ENCODE peak calls at places on chromosome 17, in six cellular contexts. C is IMR-90, M is adipocyte, V is neural progenitor cell, F is HCT116, G is PC-3. D is an unnamed sample.

GRCh38 chr17:31068291-31068690 is 26.5 kb upstream of the NF1 start:
- DNase-seq in F (peak), V (peak), M (peak), G (peak), C (peak), D (peak)

GRCh38 chr17:47935961-47936360 is 5.4 kb upstream of the PNPO start:
- DNase-seq in G (peak), C (peak), M (peak), F (peak), V (no peak), D (peak)

GRCh38 chr17:51427259-51428255 is 167.2 kb downstream of the UTP18 start:
- DNase-seq in M (no peak), C (no peak), G (no peak), F (no peak), V (no peak), D (no peak)

GRCh38 chr17:15469260-15469659 is 1.8 kb upstream of the CDRT4 start:
- DNase-seq in F (no peak), G (no peak), V (no peak), M (no peak), C (peak), D (no peak)

GRCh38 chr17:34712481-34713195 is 133.3 kb downstream of the TMEM132E start:
- DNase-seq in F (no peak), C (no peak), M (no peak), G (no peak), V (no peak), D (no peak)

GRCh38 chr17:15946611-15947120 is 1.7 kb downstream of the ADORA2B start:
- DNase-seq in F (no peak), G (peak), C (no peak), M (no peak), V (no peak), D (no peak)

GRCh38 chr17:79607941-79608728 is 2.7 kb downstream of the RBFOX3 start:
- DNase-seq in C (no peak), G (peak), M (peak), F (peak), V (peak), D (no peak)

GRCh38 chr17:17398928-17399926 is 77.6 kb upstream of the MED9 start:
- DNase-seq in M (no peak), F (no peak), V (no peak), C (no peak), G (no peak), D (no peak)

GRCh38 chr17:15442316-15443185 is 24.9 kb downstream of the CDRT4 start:
- DNase-seq in M (no peak), G (no peak), C (no peak), F (no peak), V (no peak), D (no peak)

GRCh38 chr17:27407916-27408846 is 48.1 kb upstream of the KSR1 start:
- DNase-seq in G (peak), C (peak), F (peak), V (peak), M (peak), D (peak)

GRCh38 chr17:43627657-43628650 is 33.8 kb downstream of the MEOX1 start:
- DNase-seq in V (peak), M (peak), G (no peak), C (peak), F (no peak), D (no peak)

GRCh38 chr17:35684046-35684802 is 47.2 kb upstream of the RASL10B start:
- DNase-seq in C (peak), F (no peak), G (peak), V (peak), M (peak), D (no peak)

GRCh38 chr17:35147313-35147982 is at the start of gene UNC45B:
- DNase-seq in C (no peak), F (no peak), M (no peak), G (no peak), V (no peak), D (no peak)

GRCh38 chr17:7786866-7787265 is 47.2 kb upstream of the KDM6B start:
- DNase-seq in M (no peak), G (no peak), C (no peak), V (no peak), F (no peak), D (no peak)

GRCh38 chr17:66240013-66240412 is 10.8 kb upstream of the APOH start:
- DNase-seq in V (no peak), M (no peak), C (no peak), G (no peak), F (no peak), D (no peak)

GRCh38 chr17:69969897-69970296 is 105.1 kb upstream of the KCNJ16 start:
- DNase-seq in F (no peak), C (no peak), G (no peak), V (no peak), M (no peak), D (no peak)

GRCh38 chr17:57853695-57854094 is 3.9 kb upstream of the MRPS23 start:
- DNase-seq in G (no peak), M (no peak), C (no peak), V (no peak), F (no peak), D (no peak)

GRCh38 chr17:20300399-20301037 is 166.8 kb downstream of the LGALS9B start:
- DNase-seq in C (peak), M (peak), F (no peak), V (no peak), G (no peak), D (no peak)

GRCh38 chr17:349666-350065 is 2.9 kb downstream of the RPH3AL start:
- DNase-seq in M (no peak), G (no peak), C (no peak), V (no peak), F (no peak), D (no peak)

GRCh38 chr17:80761421-80761871 is 216.8 kb downstream of the RPTOR start:
- DNase-seq in F (peak), M (peak), V (no peak), C (peak), G (peak), D (peak)

GRCh38 chr17:4706121-4706520 is 2.2 kb upstream of the PELP1 start:
- DNase-seq in M (no peak), F (no peak), C (peak), G (peak), V (no peak), D (no peak)

DNA sequence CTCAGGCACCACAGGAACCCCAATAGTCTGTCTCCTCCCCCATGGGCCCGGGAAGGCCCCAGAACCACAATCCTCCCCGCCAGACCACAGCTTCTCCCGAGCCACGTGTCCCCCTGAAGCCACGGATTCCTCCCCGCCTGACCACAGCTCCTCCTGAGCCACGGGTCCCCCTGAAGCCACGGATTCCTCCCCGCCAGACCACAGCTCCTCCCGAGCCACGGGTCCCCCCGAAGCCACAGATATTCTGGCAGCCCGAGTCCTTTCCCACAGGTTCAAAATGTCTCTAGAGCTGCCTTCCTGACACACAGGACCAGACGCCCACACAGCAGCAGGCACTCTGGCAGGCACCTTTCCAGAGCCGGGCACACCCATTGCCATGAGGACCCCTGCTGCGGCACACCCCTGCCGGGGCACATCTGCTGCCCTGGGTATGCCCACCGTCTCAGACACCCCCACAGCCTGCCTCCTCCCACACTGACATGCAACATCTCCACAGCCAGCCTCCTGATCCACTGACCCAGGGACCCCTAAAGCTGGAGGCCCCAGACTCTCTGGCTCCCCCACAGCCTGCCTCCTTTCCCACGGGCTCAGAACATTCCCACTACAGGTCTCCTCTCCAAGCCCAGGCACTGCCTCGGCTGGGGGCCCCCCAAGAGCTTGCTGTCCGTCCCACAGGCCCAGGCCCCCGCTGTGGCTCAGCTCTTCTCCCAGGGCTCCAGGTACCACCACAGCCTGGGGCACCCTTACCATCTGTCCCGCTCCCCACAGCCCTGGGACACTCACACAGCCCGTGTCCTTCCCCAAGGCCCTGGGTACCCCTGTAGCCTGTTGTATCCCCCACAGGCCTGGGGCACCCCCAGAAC is 2.2 kb downstream of the KIAA0753 start:
- DNase-seq in V (no peak), M (no peak), G (no peak), F (no peak), C (no peak), D (no peak)
- H3K9ac ChIP-seq in V (no peak), M (peak), G (no peak), F (no peak), C (no peak), D (no peak)

GRCh38 chr17:75557852-75558665 is 29.5 kb upstream of the MYO15B start:
- DNase-seq in F (no peak), M (no peak), V (no peak), G (no peak), C (no peak), D (no peak)
- H3K9ac ChIP-seq in F (no peak), M (no peak), V (no peak), G (no peak), C (no peak), D (no peak)

DNA sequence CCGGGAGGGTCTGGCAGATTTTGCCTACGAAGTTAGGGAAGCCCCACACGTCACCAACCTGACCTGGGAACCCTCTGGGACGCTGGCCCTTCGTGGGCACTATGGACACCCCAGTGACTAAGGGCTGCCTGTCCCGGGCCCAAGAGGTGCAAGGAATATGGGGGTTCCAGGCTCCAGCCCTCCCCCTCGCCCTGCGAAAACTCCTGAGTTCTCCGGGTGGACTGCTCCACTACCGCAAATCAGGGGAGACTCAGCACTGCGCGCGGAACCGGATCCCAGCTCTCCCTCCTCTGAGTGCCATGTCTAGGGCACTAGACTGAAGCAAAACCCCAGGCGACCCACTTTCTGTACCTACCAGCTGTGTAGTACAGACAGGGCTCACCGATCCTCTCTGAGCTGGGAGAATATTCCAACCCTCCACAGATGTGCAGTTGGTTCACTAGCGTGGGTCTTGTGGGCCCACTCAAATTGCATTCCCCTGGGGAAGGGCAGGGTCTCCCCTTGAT is at the start of gene ARL5C:
- DNase-seq in M (no peak), C (no peak), G (no peak), V (no peak), F (no peak), D (no peak)
- H3K9ac ChIP-seq in M (peak), C (peak), G (no peak), V (no peak), F (no peak), D (no peak)

DNA sequence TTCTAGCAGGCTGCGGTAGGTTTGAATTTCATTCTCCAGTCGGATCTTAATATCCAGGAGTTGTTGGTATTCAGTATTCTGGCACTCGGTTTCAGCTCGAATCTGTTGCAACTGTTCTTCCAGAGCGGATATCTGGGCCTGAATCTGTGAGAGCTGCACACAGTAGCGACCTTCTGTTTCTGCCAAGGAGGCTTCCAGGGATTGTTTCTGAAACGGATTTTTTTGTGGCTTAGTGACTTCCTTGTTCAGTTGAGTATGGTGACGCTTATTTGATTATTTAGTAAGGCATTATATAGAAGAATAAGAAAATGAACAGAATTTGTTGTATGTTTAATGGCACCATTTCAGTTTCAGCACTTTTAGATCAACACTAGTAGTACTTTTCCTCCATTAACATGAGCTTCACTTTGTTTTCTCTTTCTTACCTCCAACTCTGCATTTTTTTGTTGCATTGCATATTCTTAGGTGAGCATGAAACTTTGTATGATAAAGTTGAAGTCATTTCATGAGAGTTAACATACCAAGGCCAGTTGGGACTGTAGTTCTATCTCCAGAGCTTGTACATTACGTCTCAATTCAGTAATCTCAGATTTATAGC is 2.8 kb downstream of the KRT10 start:
- DNase-seq in F (no peak), M (peak), C (peak), V (no peak), G (no peak), D (no peak)
- H3K9ac ChIP-seq in F (peak), M (peak), C (peak), V (no peak), G (peak), D (peak)

GRCh38 chr17:55576237-55576998 is 65.2 kb upstream of the SMIM36 start:
- DNase-seq in V (no peak), G (peak), C (peak), M (peak), F (peak), D (no peak)
- H3K9ac ChIP-seq in V (no peak), G (peak), C (peak), M (peak), F (no peak), D (no peak)

GRCh38 chr17:40980117-40980516 is 4.0 kb downstream of the KRT40 start:
- DNase-seq in F (no peak), V (no peak), M (no peak), G (no peak), C (no peak), D (no peak)
- H3K9ac ChIP-seq in F (no peak), V (no peak), M (no peak), G (no peak), C (no peak), D (no peak)

GRCh38 chr17:50310455-50311111 is 35.3 kb upstream of the XYLT2 start:
- DNase-seq in V (no peak), M (no peak), G (no peak), C (no peak), F (no peak), D (no peak)
- H3K9ac ChIP-seq in V (no peak), M (no peak), G (no peak), C (no peak), F (no peak), D (no peak)

D was measured in keratinocyte.